ENCODE peak calls at places on chromosomes 12 and 14, in four cellular contexts. G, Z, O and C are unnamed samples. For H3K4me1, the result is how much of the 10 kb centered on the place peaks cover.

GRCh38 chr14:77882631-77883030 is 82.7 kb downstream of the ADCK1 start:
- DNase-seq in G (peak), Z (no peak), O (no peak), C (no peak)

GRCh38 chr12:62256408-62257079 is 3.7 kb upstream of the USP15 start:
- DNase-seq in G (peak), Z (peak), O (no peak), C (peak)

GRCh38 chr12:88946377-88946997 is 366.2 kb upstream of the KITLG start:
- DNase-seq in G (peak), Z (no peak), O (no peak), C (peak)

GRCh38 chr12:123223241-123223668 is 9.7 kb downstream of the MPHOSPH9 start:
- DNase-seq in G (no peak), Z (no peak), O (no peak), C (no peak)

GRCh38 chr12:27965411-27965810 is 7.1 kb downstream of the PTHLH start:
- DNase-seq in G (peak), Z (no peak), O (no peak), C (peak)

GRCh38 chr14:102474934-102475333 is 34.6 kb downstream of the ANKRD9 start:
- DNase-seq in G (no peak), Z (peak), O (no peak), C (no peak)

GRCh38 chr12:116426391-116427136 is 132.6 kb upstream of the MAP1LC3B2 start:
- DNase-seq in G (peak), Z (peak), O (peak), C (peak)

GRCh38 chr12:39367494-39367893 is 75.4 kb downstream of the KIF21A start:
- DNase-seq in G (no peak), Z (no peak), O (no peak), C (no peak)

GRCh38 chr14:100336618-100337530 is 13.7 kb downstream of the SLC25A47 start:
- DNase-seq in G (no peak), Z (peak), O (no peak), C (no peak)

GRCh38 chr12:121214171-121214777 is 4.3 kb downstream of the P2RX4 start:
- DNase-seq in G (peak), Z (no peak), O (no peak), C (no peak)

GRCh38 chr12:113424915-113425823 is 3.0 kb downstream of the SDSL start:
- DNase-seq in G (peak), Z (peak), O (no peak), C (peak)

GRCh38 chr14:71497645-71498086 is 434.6 kb upstream of the RGS6 start:
- DNase-seq in G (peak), Z (no peak), O (no peak), C (no peak)

GRCh38 chr12:54988402-54989054 is 4.0 kb upstream of the TESPA1 start:
- DNase-seq in G (peak), Z (peak), O (no peak), C (peak)

GRCh38 chr14:86575141-86575540 is 1045.2 kb downstream of the FLRT2 start:
- DNase-seq in G (no peak), Z (no peak), O (no peak), C (peak)

GRCh38 chr14:20866963-20867362 is 24.2 kb upstream of the RNASE3 start:
- DNase-seq in G (peak), Z (no peak), O (no peak), C (peak)

GRCh38 chr12:119659289-119659897 is 8.5 kb upstream of the PRKAB1 start:
- DNase-seq in G (peak), Z (no peak), O (no peak), C (peak)

GRCh38 chr12:3661028-3661427 is 91.9 kb downstream of the CRACR2A start:
- DNase-seq in G (no peak), Z (no peak), O (no peak), C (no peak)

GRCh38 chr12:54593135-54593534 is 4.7 kb upstream of the PPP1R1A start:
- DNase-seq in G (peak), Z (no peak), O (no peak), C (no peak)

GRCh38 chr12:51047655-51048540 is at the start of gene LETMD1:
- DNase-seq in G (peak), Z (peak), O (peak), C (peak)

GRCh38 chr14:93458234-93458633 is 27.5 kb downstream of the UNC79 start:
- DNase-seq in G (no peak), Z (no peak), O (no peak), C (no peak)

GRCh38 chr12:116393859-116394650 is 116.6 kb upstream of the MED13L start:
- DNase-seq in G (no peak), Z (no peak), O (no peak), C (no peak)

GRCh38 chr12:2179953-2180736 is 127.4 kb downstream of the CACNA1C start:
- DNase-seq in G (peak), Z (peak), O (no peak), C (peak)

GRCh38 chr12:88617352-88617751 is 37.1 kb upstream of the KITLG start:
- DNase-seq in G (no peak), Z (no peak), O (no peak), C (no peak)

GRCh38 chr12:122865268-122866231 is 30.3 kb downstream of the HIP1R start:
- DNase-seq in G (peak), Z (peak), O (no peak), C (no peak)

GRCh38 chr12:123474493-123475255 is 16.7 kb downstream of the SNRNP35 start:
- DNase-seq in G (no peak), Z (no peak), O (no peak), C (no peak)

GRCh38 chr12:6360578-6361490 is 14.5 kb downstream of the SCNN1A start:
- DNase-seq in G (no peak), Z (no peak), O (peak), C (no peak)

GRCh38 chr14:90573385-90574105 is 176.7 kb downstream of the CALM1 start:
- DNase-seq in G (no peak), Z (no peak), O (no peak), C (no peak)

GRCh38 chr14:90574640-90575131 is 177.9 kb downstream of the CALM1 start:
- DNase-seq in G (no peak), Z (no peak), O (no peak), C (no peak)

GRCh38 chr14:90570463-90570860 is 173.6 kb downstream of the CALM1 start:
- DNase-seq in G (no peak), Z (no peak), O (no peak), C (peak)

GRCh38 chr14:90571149-90571548 is 174.3 kb downstream of the CALM1 start:
- DNase-seq in G (no peak), Z (no peak), O (no peak), C (no peak)

GRCh38 chr14:90572461-90573150 is 175.8 kb downstream of the CALM1 start:
- DNase-seq in G (no peak), Z (no peak), O (no peak), C (no peak)
- H3K27ac ChIP-seq in G (no peak), Z (no peak), O (no peak), C (no peak)

GRCh38 chr12:57462307-57463253 is 3.0 kb downstream of the GLI1 start:
- DNase-seq in G (peak), Z (peak), O (no peak), C (peak)

GRCh38 chr12:57459750-57460400 is at the start of gene GLI1:
- DNase-seq in G (peak), Z (no peak), O (no peak), C (peak)

GRCh38 chr12:57461326-57461903 is 1.8 kb downstream of the GLI1 start:
- DNase-seq in G (peak), Z (peak), O (no peak), C (peak)

GRCh38 chr12:57460457-57461325 is 1.1 kb downstream of the GLI1 start:
- DNase-seq in G (no peak), Z (peak), O (no peak), C (no peak)

DNA sequence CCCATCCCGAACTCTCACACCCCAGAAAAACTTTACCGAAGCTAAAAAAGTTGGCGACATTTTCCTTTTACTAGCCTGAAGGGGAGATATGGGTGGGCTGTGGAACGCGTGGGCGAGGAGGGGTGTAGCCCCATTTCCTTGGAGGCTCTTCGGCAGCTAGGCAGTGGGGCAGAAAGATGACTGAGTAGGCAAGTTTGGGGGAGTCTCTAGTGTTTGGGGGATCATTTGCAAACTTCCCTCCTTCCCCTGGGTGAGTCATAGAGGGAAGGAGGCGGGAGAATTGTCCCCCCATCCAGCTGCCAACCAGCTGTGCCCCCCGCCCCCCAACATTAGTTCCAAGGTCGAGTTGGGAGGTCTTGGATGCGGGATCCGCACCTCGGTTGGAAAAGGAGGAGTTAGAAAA is 2.3 kb downstream of the GLI1 start:
- DNase-seq in G (no peak), Z (no peak), O (no peak), C (no peak)
- H3K4me1 ChIP-seq in G (under half), Z (under half), O (under half), C (under half)

DNA sequence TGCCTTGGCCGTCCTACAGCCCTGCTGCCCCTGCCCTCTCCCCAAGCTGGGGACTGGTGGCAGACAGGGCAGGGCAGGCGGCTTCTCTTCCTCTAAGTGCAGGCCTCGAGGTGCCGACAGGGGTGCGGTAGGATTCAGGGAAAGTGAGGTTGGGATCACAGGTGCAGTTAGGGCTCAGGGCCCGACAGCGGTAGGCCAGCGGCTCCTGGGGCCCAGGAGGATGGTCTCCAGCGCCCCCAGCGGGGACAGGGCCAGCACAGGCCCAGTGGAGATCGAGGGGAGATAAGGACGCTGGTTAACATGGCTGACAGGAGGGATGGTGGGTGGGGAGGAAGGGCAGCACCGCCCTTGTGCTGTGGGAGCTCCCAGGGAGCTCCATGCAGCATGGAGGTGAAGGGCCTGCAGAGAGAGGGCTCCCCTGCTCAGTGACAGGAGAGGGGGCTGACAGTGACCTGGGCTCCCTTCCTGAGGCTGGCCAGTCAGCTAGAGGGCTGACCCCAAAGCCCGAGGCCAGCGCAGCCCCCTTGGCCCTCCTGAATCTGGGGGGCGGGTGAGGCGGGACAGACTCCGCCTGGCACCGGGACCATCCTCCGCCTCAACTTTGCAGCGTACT is 860 bp upstream of the CRIP1 start:
- DNase-seq in G (no peak), Z (no peak), O (no peak), C (peak)
- H3K4me3 ChIP-seq in G (no peak), Z (no peak), O (peak), C (no peak)

GRCh38 chr12:118357327-118358007 is 15.2 kb downstream of the TAOK3 start:
- DNase-seq in G (peak), Z (no peak), O (no peak), C (peak)

GRCh38 chr12:118358008-118358359 is 14.7 kb downstream of the TAOK3 start:
- DNase-seq in G (no peak), Z (no peak), O (no peak), C (no peak)

GRCh38 chr12:118359541-118359915 is 13.2 kb downstream of the TAOK3 start:
- DNase-seq in G (no peak), Z (no peak), O (no peak), C (no peak)

GRCh38 chr12:118356809-118357326 is 15.8 kb downstream of the TAOK3 start:
- DNase-seq in G (peak), Z (no peak), O (no peak), C (peak)

GRCh38 chr12:118358607-118359540 is 13.8 kb downstream of the TAOK3 start:
- DNase-seq in G (no peak), Z (no peak), O (no peak), C (peak)
- H3K27ac ChIP-seq in G (peak), Z (no peak), O (peak), C (peak)

GRCh38 chr14:68653108-68653507 is 139.8 kb downstream of the ZFP36L1 start:
- DNase-seq in G (no peak), Z (no peak), O (peak), C (no peak)

GRCh38 chr14:68654471-68654941 is 138.4 kb downstream of the ZFP36L1 start:
- DNase-seq in G (no peak), Z (peak), O (no peak), C (no peak)

GRCh38 chr14:68655021-68655811 is 137.7 kb downstream of the ZFP36L1 start:
- DNase-seq in G (no peak), Z (peak), O (peak), C (no peak)

GRCh38 chr14:68652433-68652690 is 140.5 kb downstream of the ZFP36L1 start:
- DNase-seq in G (no peak), Z (no peak), O (no peak), C (no peak)

GRCh38 chr14:68653754-68654153 is 139.1 kb downstream of the ZFP36L1 start:
- DNase-seq in G (no peak), Z (no peak), O (peak), C (no peak)
- H3K4me1 ChIP-seq in G (under half), Z (under half), O (half or more), C (under half)

DNA sequence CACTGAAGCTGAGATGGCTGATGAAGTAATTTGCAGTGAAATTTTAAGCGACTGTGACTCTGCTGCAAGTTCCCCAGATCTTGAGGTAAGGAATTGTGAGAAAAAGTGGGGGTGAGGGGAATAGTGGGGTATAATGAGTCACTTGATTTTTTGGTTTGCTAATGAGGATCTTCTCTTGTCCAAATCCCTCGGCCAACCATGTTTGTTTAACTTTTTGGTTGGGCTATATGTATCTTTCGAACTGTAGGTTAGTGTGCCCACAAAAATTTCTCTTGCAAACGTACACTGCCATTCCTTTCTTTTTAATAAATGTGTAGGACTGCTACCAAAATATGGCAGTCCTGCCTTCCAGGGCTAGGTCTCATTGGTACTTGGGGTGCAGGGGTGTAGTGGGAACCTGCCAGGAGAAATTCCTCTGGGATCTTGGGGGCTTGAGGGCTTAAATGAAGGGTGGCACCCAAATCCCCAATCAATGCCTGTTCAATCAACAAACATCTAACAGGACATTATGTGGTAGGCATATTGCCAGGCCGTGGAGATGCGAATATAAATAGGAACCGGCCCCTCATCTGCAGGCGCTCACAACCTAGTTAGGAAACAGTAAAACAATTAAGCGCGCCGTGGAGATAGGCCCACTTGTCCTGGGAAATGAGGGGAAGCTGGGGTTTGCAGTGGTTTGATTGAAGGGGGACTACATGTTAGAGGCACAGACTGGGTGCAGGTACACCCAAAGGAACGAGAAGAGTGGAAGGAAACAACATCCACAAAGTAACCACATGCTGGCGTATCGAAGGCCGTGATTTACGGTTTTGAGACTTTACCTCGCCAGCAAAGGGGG is 1.3 kb upstream of the PABPN1 start:
- DNase-seq in G (no peak), Z (peak), O (no peak), C (no peak)
- H3K4me3 ChIP-seq in G (peak), Z (peak), O (peak), C (peak)

GRCh38 chr12:26185532-26186320 is 9.6 kb upstream of the SSPN start:
- DNase-seq in G (no peak), Z (no peak), O (no peak), C (no peak)
- H3K27ac ChIP-seq in G (no peak), Z (no peak), O (no peak), C (no peak)

GRCh38 chr12:58897969-58898368 is 22.3 kb downstream of the LRIG3 start:
- DNase-seq in G (no peak), Z (no peak), O (no peak), C (no peak)
- H3K4me1 ChIP-seq in G (under half), Z (under half), O (half or more), C (under half)

GRCh38 chr14:74893614-74894091 is 11.9 kb downstream of the DLST start:
- DNase-seq in G (no peak), Z (no peak), O (no peak), C (no peak)

GRCh38 chr14:74888164-74889158 is 6.7 kb downstream of the DLST start:
- DNase-seq in G (peak), Z (no peak), O (no peak), C (no peak)

GRCh38 chr14:74892745-74893144 is 11.0 kb downstream of the DLST start:
- DNase-seq in G (no peak), Z (no peak), O (no peak), C (no peak)

GRCh38 chr14:74891870-74892269 is 10.2 kb downstream of the DLST start:
- DNase-seq in G (peak), Z (no peak), O (no peak), C (no peak)

GRCh38 chr14:74890262-74890661 is 8.5 kb downstream of the DLST start:
- DNase-seq in G (no peak), Z (no peak), O (no peak), C (no peak)
- H3K4me3 ChIP-seq in G (no peak), Z (no peak), O (no peak), C (no peak)

GRCh38 chr12:57147641-57147944 is 174 bp upstream of the LRP1-AS start:
- DNase-seq in G (peak), Z (peak), O (no peak), C (no peak)
- H3K27ac ChIP-seq in G (peak), Z (peak), O (peak), C (no peak)